ENCODE peak calls at places on chromosome 3, in six cellular contexts. One of them, this sample, is unnamed.

GRCh38 chr3:13704174-13704573 is 155.2 kb downstream of the FBLN2 start:
- DNase-seq in neuronal stem cell: no peak
- DNase-seq in IMR-90: no peak
- DNase-seq in trophoblast cell: no peak
- DNase-seq in mesenchymal stem cell: no peak
- DNase-seq in H1: no peak
- DNase-seq in this sample: no peak

GRCh38 chr3:10707089-10707983 is 108.7 kb upstream of the SLC6A11 start:
- DNase-seq in neuronal stem cell: peak
- DNase-seq in IMR-90: no peak
- DNase-seq in trophoblast cell: no peak
- DNase-seq in mesenchymal stem cell: no peak
- DNase-seq in H1: peak
- DNase-seq in this sample: peak

GRCh38 chr3:126621627-126622345 is 33.1 kb downstream of the TXNRD3 start:
- DNase-seq in neuronal stem cell: no peak
- DNase-seq in IMR-90: peak
- DNase-seq in trophoblast cell: no peak
- DNase-seq in mesenchymal stem cell: peak
- DNase-seq in H1: no peak
- DNase-seq in this sample: no peak

GRCh38 chr3:105253225-105253624 is 113.5 kb upstream of the ALCAM start:
- DNase-seq in neuronal stem cell: peak
- DNase-seq in IMR-90: no peak
- DNase-seq in trophoblast cell: no peak
- DNase-seq in mesenchymal stem cell: no peak
- DNase-seq in H1: no peak
- DNase-seq in this sample: no peak

GRCh38 chr3:188656196-188656982 is 502.4 kb downstream of the LPP start:
- DNase-seq in neuronal stem cell: no peak
- DNase-seq in IMR-90: peak
- DNase-seq in trophoblast cell: no peak
- DNase-seq in mesenchymal stem cell: peak
- DNase-seq in H1: no peak
- DNase-seq in this sample: no peak

GRCh38 chr3:145952541-145952940 is 208.4 kb downstream of the PLOD2 start:
- DNase-seq in neuronal stem cell: no peak
- DNase-seq in IMR-90: peak
- DNase-seq in trophoblast cell: no peak
- DNase-seq in mesenchymal stem cell: peak
- DNase-seq in H1: no peak
- DNase-seq in this sample: no peak

GRCh38 chr3:136893848-136894443 is 31.9 kb downstream of the NCK1 start:
- DNase-seq in neuronal stem cell: no peak
- DNase-seq in IMR-90: peak
- DNase-seq in trophoblast cell: peak
- DNase-seq in mesenchymal stem cell: peak
- DNase-seq in H1: no peak
- DNase-seq in this sample: no peak

GRCh38 chr3:45760878-45761711 is 35.2 kb downstream of the SLC6A20 start:
- DNase-seq in neuronal stem cell: peak
- DNase-seq in IMR-90: peak
- DNase-seq in trophoblast cell: peak
- DNase-seq in mesenchymal stem cell: peak
- DNase-seq in H1: peak
- DNase-seq in this sample: peak

GRCh38 chr3:11764931-11765363 is 81.7 kb downstream of the TAMM41 start:
- DNase-seq in neuronal stem cell: no peak
- DNase-seq in IMR-90: peak
- DNase-seq in trophoblast cell: peak
- DNase-seq in mesenchymal stem cell: peak
- DNase-seq in H1: no peak
- DNase-seq in this sample: no peak

GRCh38 chr3:99532246-99532645 is 106.1 kb upstream of the COL8A1 start:
- DNase-seq in neuronal stem cell: peak
- DNase-seq in IMR-90: peak
- DNase-seq in trophoblast cell: peak
- DNase-seq in mesenchymal stem cell: peak
- DNase-seq in H1: peak
- DNase-seq in this sample: peak

GRCh38 chr3:156150434-156151066 is 30.2 kb downstream of the KCNAB1 start:
- DNase-seq in neuronal stem cell: peak
- DNase-seq in IMR-90: peak
- DNase-seq in trophoblast cell: peak
- DNase-seq in mesenchymal stem cell: peak
- DNase-seq in H1: peak
- DNase-seq in this sample: peak

GRCh38 chr3:114718897-114719208 is 425.0 kb downstream of the TIGIT start:
- DNase-seq in neuronal stem cell: no peak
- DNase-seq in IMR-90: no peak
- DNase-seq in trophoblast cell: no peak
- DNase-seq in mesenchymal stem cell: no peak
- DNase-seq in H1: no peak
- DNase-seq in this sample: no peak

GRCh38 chr3:25155696-25156471 is 272.2 kb upstream of the RARB start:
- DNase-seq in neuronal stem cell: peak
- DNase-seq in IMR-90: no peak
- DNase-seq in trophoblast cell: no peak
- DNase-seq in mesenchymal stem cell: peak
- DNase-seq in H1: no peak
- DNase-seq in this sample: peak

GRCh38 chr3:184770541-184770940 is 41.4 kb upstream of the VPS8 start:
- DNase-seq in neuronal stem cell: no peak
- DNase-seq in IMR-90: no peak
- DNase-seq in trophoblast cell: no peak
- DNase-seq in mesenchymal stem cell: no peak
- DNase-seq in H1: no peak
- DNase-seq in this sample: no peak

GRCh38 chr3:34106879-34107278 is 308.4 kb downstream of the PDCD6IP start:
- DNase-seq in neuronal stem cell: peak
- DNase-seq in IMR-90: no peak
- DNase-seq in trophoblast cell: peak
- DNase-seq in mesenchymal stem cell: no peak
- DNase-seq in H1: peak
- DNase-seq in this sample: peak

GRCh38 chr3:17195192-17195611 is 310.4 kb downstream of the PLCL2 start:
- DNase-seq in neuronal stem cell: no peak
- DNase-seq in IMR-90: peak
- DNase-seq in trophoblast cell: no peak
- DNase-seq in mesenchymal stem cell: peak
- DNase-seq in H1: no peak
- DNase-seq in this sample: no peak

GRCh38 chr3:40623567-40623966 is 98.8 kb downstream of the ZNF621 start:
- DNase-seq in neuronal stem cell: no peak
- DNase-seq in IMR-90: no peak
- DNase-seq in trophoblast cell: no peak
- DNase-seq in mesenchymal stem cell: no peak
- DNase-seq in H1: no peak
- DNase-seq in this sample: no peak

GRCh38 chr3:184262927-184263179 is 1.5 kb upstream of the CAMK2N2 start:
- DNase-seq in neuronal stem cell: no peak
- DNase-seq in IMR-90: no peak
- DNase-seq in trophoblast cell: no peak
- DNase-seq in mesenchymal stem cell: no peak
- DNase-seq in H1: no peak
- DNase-seq in this sample: no peak

GRCh38 chr3:79253704-79254103 is 514.1 kb downstream of the ROBO1 start:
- DNase-seq in neuronal stem cell: no peak
- DNase-seq in IMR-90: no peak
- DNase-seq in trophoblast cell: no peak
- DNase-seq in mesenchymal stem cell: no peak
- DNase-seq in H1: no peak
- DNase-seq in this sample: no peak

GRCh38 chr3:174776123-174776522 is 83.0 kb upstream of the NAALADL2 start:
- DNase-seq in neuronal stem cell: no peak
- DNase-seq in IMR-90: peak
- DNase-seq in trophoblast cell: peak
- DNase-seq in mesenchymal stem cell: peak
- DNase-seq in H1: no peak
- DNase-seq in this sample: no peak

GRCh38 chr3:188205992-188206416 is 52.0 kb downstream of the LPP start:
- DNase-seq in neuronal stem cell: no peak
- DNase-seq in IMR-90: no peak
- DNase-seq in trophoblast cell: peak
- DNase-seq in mesenchymal stem cell: no peak
- DNase-seq in H1: no peak
- DNase-seq in this sample: peak

GRCh38 chr3:156661158-156661557 is 13.2 kb upstream of the TIPARP start:
- DNase-seq in neuronal stem cell: no peak
- DNase-seq in IMR-90: no peak
- DNase-seq in trophoblast cell: no peak
- DNase-seq in mesenchymal stem cell: no peak
- DNase-seq in H1: no peak
- DNase-seq in this sample: no peak

GRCh38 chr3:194141415-194142155 is 5.6 kb downstream of the HES1 start:
- DNase-seq in neuronal stem cell: peak
- DNase-seq in IMR-90: peak
- DNase-seq in trophoblast cell: peak
- DNase-seq in mesenchymal stem cell: peak
- DNase-seq in H1: peak
- DNase-seq in this sample: peak

GRCh38 chr3:182118081-182118480 is 406.4 kb downstream of the SOX2 start:
- DNase-seq in neuronal stem cell: no peak
- DNase-seq in IMR-90: no peak
- DNase-seq in trophoblast cell: no peak
- DNase-seq in mesenchymal stem cell: peak
- DNase-seq in H1: no peak
- DNase-seq in this sample: no peak

GRCh38 chr3:36394176-36394575 is 13.9 kb downstream of the STAC start:
- DNase-seq in neuronal stem cell: no peak
- DNase-seq in IMR-90: no peak
- DNase-seq in trophoblast cell: peak
- DNase-seq in mesenchymal stem cell: no peak
- DNase-seq in H1: no peak
- DNase-seq in this sample: no peak

GRCh38 chr3:65883614-65884013 is 155.1 kb downstream of the MAGI1 start:
- DNase-seq in neuronal stem cell: no peak
- DNase-seq in IMR-90: peak
- DNase-seq in trophoblast cell: no peak
- DNase-seq in mesenchymal stem cell: peak
- DNase-seq in H1: no peak
- DNase-seq in this sample: no peak

GRCh38 chr3:128993461-128994172 is at the start of gene CFAP92:
- DNase-seq in neuronal stem cell: peak
- DNase-seq in IMR-90: peak
- DNase-seq in trophoblast cell: peak
- DNase-seq in mesenchymal stem cell: peak
- DNase-seq in H1: peak
- DNase-seq in this sample: peak
- H3K14ac ChIP-seq in neuronal stem cell: no peak
- H3K14ac ChIP-seq in IMR-90: no peak
- H3K14ac ChIP-seq in trophoblast cell: peak
- H3K14ac ChIP-seq in mesenchymal stem cell: no peak
- H3K14ac ChIP-seq in H1: no peak
- H3K14ac ChIP-seq in this sample: peak

DNA sequence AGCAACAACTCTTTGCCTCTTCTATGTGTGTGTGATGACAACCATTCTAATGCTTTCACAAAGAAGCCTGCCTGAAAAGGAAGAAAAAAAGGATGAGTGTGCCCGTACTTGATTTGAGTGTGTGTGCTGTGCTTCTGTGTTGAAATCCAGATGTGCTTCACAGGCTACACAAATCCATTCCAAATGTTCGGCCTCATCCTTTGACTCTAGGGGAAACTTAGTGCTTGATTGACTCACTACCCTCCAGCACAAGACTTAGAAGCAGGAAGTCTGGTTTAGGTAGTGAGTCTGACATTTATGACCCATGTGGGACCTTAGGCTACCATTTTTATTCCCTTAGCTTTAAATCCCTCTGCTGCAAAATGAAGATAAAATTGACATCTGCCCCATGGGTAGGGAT is 108.8 kb upstream of the PLAAT1 start:
- DNase-seq in neuronal stem cell: no peak
- DNase-seq in IMR-90: no peak
- DNase-seq in trophoblast cell: no peak
- DNase-seq in mesenchymal stem cell: no peak
- DNase-seq in H1: no peak
- DNase-seq in this sample: no peak
- H2AFZ ChIP-seq in neuronal stem cell: no peak
- H2AFZ ChIP-seq in IMR-90: no peak
- H2AFZ ChIP-seq in trophoblast cell: no peak
- H2AFZ ChIP-seq in mesenchymal stem cell: no peak
- H2AFZ ChIP-seq in H1: no peak
- H2AFZ ChIP-seq in this sample: no peak

GRCh38 chr3:124878561-124879394 is 8.4 kb downstream of the ITGB5 start:
- DNase-seq in neuronal stem cell: no peak
- DNase-seq in IMR-90: peak
- DNase-seq in trophoblast cell: no peak
- DNase-seq in mesenchymal stem cell: peak
- DNase-seq in H1: no peak
- DNase-seq in this sample: no peak
- H3K23ac ChIP-seq in neuronal stem cell: no peak
- H3K23ac ChIP-seq in IMR-90: peak
- H3K23ac ChIP-seq in trophoblast cell: no peak
- H3K23ac ChIP-seq in mesenchymal stem cell: no peak
- H3K23ac ChIP-seq in H1: no peak
- H3K23ac ChIP-seq in this sample: no peak

GRCh38 chr3:127974226-127974625 is 59.2 kb downstream of the KBTBD12 start:
- DNase-seq in neuronal stem cell: no peak
- DNase-seq in IMR-90: no peak
- DNase-seq in trophoblast cell: no peak
- DNase-seq in mesenchymal stem cell: no peak
- DNase-seq in H1: no peak
- DNase-seq in this sample: no peak

GRCh38 chr3:127978636-127979035 is 63.6 kb downstream of the KBTBD12 start:
- DNase-seq in neuronal stem cell: no peak
- DNase-seq in IMR-90: peak
- DNase-seq in trophoblast cell: no peak
- DNase-seq in mesenchymal stem cell: no peak
- DNase-seq in H1: no peak
- DNase-seq in this sample: no peak

GRCh38 chr3:127975153-127975552 is 60.1 kb downstream of the KBTBD12 start:
- DNase-seq in neuronal stem cell: no peak
- DNase-seq in IMR-90: no peak
- DNase-seq in trophoblast cell: no peak
- DNase-seq in mesenchymal stem cell: no peak
- DNase-seq in H1: no peak
- DNase-seq in this sample: no peak

GRCh38 chr3:127979473-127979872 is 64.4 kb downstream of the KBTBD12 start:
- DNase-seq in neuronal stem cell: no peak
- DNase-seq in IMR-90: no peak
- DNase-seq in trophoblast cell: no peak
- DNase-seq in mesenchymal stem cell: no peak
- DNase-seq in H1: no peak
- DNase-seq in this sample: no peak

GRCh38 chr3:127975630-127976029 is 60.6 kb downstream of the KBTBD12 start:
- DNase-seq in neuronal stem cell: no peak
- DNase-seq in IMR-90: no peak
- DNase-seq in trophoblast cell: no peak
- DNase-seq in mesenchymal stem cell: no peak
- DNase-seq in H1: no peak
- DNase-seq in this sample: no peak
- H3K14ac ChIP-seq in neuronal stem cell: no peak
- H3K14ac ChIP-seq in IMR-90: no peak
- H3K14ac ChIP-seq in trophoblast cell: no peak
- H3K14ac ChIP-seq in mesenchymal stem cell: no peak
- H3K14ac ChIP-seq in H1: no peak
- H3K14ac ChIP-seq in this sample: no peak

GRCh38 chr3:30282052-30282708 is 324.2 kb upstream of the TGFBR2 start:
- DNase-seq in neuronal stem cell: peak
- DNase-seq in IMR-90: peak
- DNase-seq in trophoblast cell: peak
- DNase-seq in mesenchymal stem cell: peak
- DNase-seq in H1: no peak
- DNase-seq in this sample: peak
- H2AFZ ChIP-seq in neuronal stem cell: peak
- H2AFZ ChIP-seq in IMR-90: no peak
- H2AFZ ChIP-seq in trophoblast cell: no peak
- H2AFZ ChIP-seq in mesenchymal stem cell: no peak
- H2AFZ ChIP-seq in H1: no peak
- H2AFZ ChIP-seq in this sample: no peak

This sample was measured in H9.